ENCODE peak calls at places on chromosomes 2 and 18, in six cellular contexts. Y, M, I, R, L and O are unnamed samples.

GRCh38 chr2:30266051-30266621 is 34.8 kb downstream of the LBH start:
- DNase-seq in M (no peak), Y (no peak), R (peak), I (no peak), L (no peak), O (no peak)

GRCh38 chr2:29749041-29749440 is 172.3 kb downstream of the ALK start:
- DNase-seq in L (no peak), I (no peak), Y (no peak), M (no peak), R (no peak), O (no peak)

GRCh38 chr2:10552220-10552870 is 104.2 kb upstream of the ODC1 start:
- DNase-seq in L (no peak), I (no peak), M (no peak), Y (no peak), R (no peak), O (no peak)

GRCh38 chr2:60836491-60836890 is 44.9 kb upstream of the REL start:
- DNase-seq in I (no peak), M (peak), R (no peak), L (no peak), Y (no peak), O (no peak)

GRCh38 chr2:24912986-24913385 is 7.1 kb downstream of the ADCY3 start:
- DNase-seq in R (no peak), L (no peak), Y (no peak), I (no peak), M (no peak), O (no peak)

GRCh38 chr2:240251848-240252190 is 111.4 kb upstream of the OTOS start:
- DNase-seq in M (no peak), Y (no peak), R (no peak), L (no peak), I (no peak), O (no peak)

GRCh38 chr2:53593891-53594585 is 173.6 kb upstream of the CHAC2 start:
- DNase-seq in R (no peak), L (no peak), I (no peak), Y (no peak), M (no peak), O (no peak)

GRCh38 chr2:149038442-149039212 is at the start of gene LYPD6B:
- DNase-seq in L (peak), M (no peak), R (no peak), I (no peak), Y (peak), O (no peak)

GRCh38 chr18:63025251-63025710 is 294.3 kb downstream of the BCL2 start:
- DNase-seq in R (no peak), Y (no peak), I (no peak), L (peak), M (no peak), O (no peak)

GRCh38 chr2:157875720-157876065 is 437 bp downstream of the ACVR1 start:
- DNase-seq in Y (peak), I (peak), M (no peak), L (peak), R (peak), O (no peak)

GRCh38 chr2:9602412-9602811 is 28.4 kb downstream of the YWHAQ start:
- DNase-seq in I (no peak), L (no peak), R (no peak), Y (no peak), M (no peak), O (no peak)

GRCh38 chr2:98514096-98514639 is 69.5 kb downstream of the INPP4A start:
- DNase-seq in L (peak), Y (no peak), R (no peak), M (no peak), I (no peak), O (no peak)

GRCh38 chr18:34959211-34959829 is 81.9 kb upstream of the MAPRE2 start:
- DNase-seq in R (no peak), Y (no peak), L (no peak), M (no peak), I (no peak), O (no peak)

GRCh38 chr2:36013064-36013463 is 342.5 kb upstream of the CRIM1 start:
- DNase-seq in M (no peak), L (no peak), Y (no peak), I (no peak), R (no peak), O (no peak)

GRCh38 chr2:239540174-239540573 is 139.4 kb upstream of the HDAC4 start:
- DNase-seq in L (no peak), I (no peak), R (no peak), M (no peak), Y (no peak), O (no peak)

GRCh38 chr2:207260021-207260420 is 94.3 kb upstream of the KLF7 start:
- DNase-seq in M (no peak), R (no peak), L (no peak), I (no peak), Y (no peak), O (no peak)

GRCh38 chr2:75553961-75554539 is 6.7 kb downstream of the EVA1A start:
- DNase-seq in I (no peak), Y (no peak), L (peak), M (no peak), R (no peak), O (no peak)

GRCh38 chr2:238238766-238239551 is 879 bp downstream of the HES6 start:
- DNase-seq in L (peak), Y (no peak), I (no peak), R (peak), M (peak), O (no peak)

GRCh38 chr2:23475036-23475435 is 90.1 kb downstream of the KLHL29 start:
- DNase-seq in Y (no peak), R (no peak), L (peak), M (no peak), I (no peak), O (no peak)

GRCh38 chr2:208983476-208983875 is 440.4 kb upstream of the MAP2 start:
- DNase-seq in R (no peak), L (no peak), M (no peak), Y (no peak), I (no peak), O (no peak)

GRCh38 chr18:10015941-10016819 is 102.4 kb downstream of the VAPA start:
- DNase-seq in Y (no peak), R (no peak), L (no peak), M (no peak), I (peak), O (no peak)

GRCh38 chr2:198957183-198957582 is 500.6 kb downstream of the SATB2 start:
- DNase-seq in Y (no peak), I (no peak), L (no peak), R (no peak), M (no peak), O (no peak)

GRCh38 chr2:167196461-167197252 is 308.4 kb downstream of the XIRP2 start:
- DNase-seq in Y (no peak), L (peak), R (no peak), M (no peak), I (peak), O (no peak)

GRCh38 chr2:179594268-179595112 is 266.9 kb downstream of the ZNF385B start:
- DNase-seq in M (no peak), R (no peak), L (no peak), I (no peak), Y (no peak), O (no peak)

GRCh38 chr2:144625216-144626010 is 105.5 kb upstream of the ZEB2 start:
- DNase-seq in Y (no peak), R (no peak), M (no peak), L (no peak), I (no peak), O (no peak)

GRCh38 chr2:25025996-25026530 is 15.8 kb upstream of the EFR3B start:
- DNase-seq in I (no peak), R (no peak), M (no peak), Y (no peak), L (no peak), O (no peak)

GRCh38 chr2:161990741-161991140 is 83.3 kb downstream of the DPP4 start:
- DNase-seq in R (no peak), I (no peak), L (no peak), Y (no peak), M (no peak), O (no peak)

GRCh38 chr2:201228912-201229290 is 31.4 kb upstream of the CASP8 start:
- DNase-seq in I (no peak), M (no peak), R (no peak), Y (no peak), L (no peak), O (no peak)
- H3K27ac ChIP-seq in I (no peak), M (no peak), R (no peak), Y (no peak), L (no peak), O (no peak)

DNA sequence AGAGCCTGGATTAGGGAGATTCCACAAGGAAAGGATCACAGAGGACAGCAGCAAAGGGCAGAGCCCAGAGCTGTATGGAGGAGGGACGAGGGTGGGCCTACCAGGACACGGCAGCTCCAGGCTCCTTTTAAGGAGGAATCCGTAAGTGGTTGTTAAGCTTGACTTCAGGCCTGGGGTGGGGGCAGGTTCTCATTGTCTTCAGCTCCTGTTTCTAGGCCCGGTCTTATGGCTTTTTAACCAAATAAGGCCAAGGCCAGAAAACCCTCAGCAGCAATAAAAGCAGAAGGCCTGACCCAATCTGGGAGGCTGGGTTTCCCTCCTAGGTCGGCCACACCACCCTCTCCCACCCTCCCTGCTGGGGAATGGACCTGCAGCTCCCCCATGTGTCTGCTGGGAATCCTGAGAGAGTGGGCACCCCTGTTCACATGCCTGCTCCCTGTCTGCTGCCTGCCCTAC is 111.2 kb downstream of the PLB1 start:
- DNase-seq in I (no peak), R (no peak), Y (peak), M (no peak), L (peak), O (no peak)
- H3K27ac ChIP-seq in I (no peak), R (no peak), Y (peak), M (no peak), L (no peak), O (no peak)

GRCh38 chr2:85794491-85795121 is 40.8 kb downstream of the ATOH8 start:
- DNase-seq in M (no peak), Y (no peak), R (no peak), I (no peak), L (no peak), O (no peak)
- H3K27ac ChIP-seq in M (no peak), Y (peak), R (no peak), I (peak), L (no peak), O (peak)

GRCh38 chr2:218659258-218659987 is at the start of the genes BCS1L and ZNF142:
- DNase-seq in Y (peak), R (peak), L (peak), M (peak), I (peak), O (peak)

GRCh38 chr2:218662827-218663226 is 3.3 kb downstream of the BCS1L start:
- DNase-seq in L (no peak), I (no peak), Y (no peak), M (no peak), R (no peak), O (no peak)

GRCh38 chr2:218662377-218662776 is 2.9 kb downstream of the BCS1L start:
- DNase-seq in M (no peak), Y (no peak), L (no peak), R (no peak), I (no peak), O (no peak)

GRCh38 chr2:218658671-218659257 is 659 bp downstream of the ZNF142 start:
- DNase-seq in I (no peak), L (peak), M (peak), R (peak), Y (peak), O (peak)

GRCh38 chr2:218659988-218660358 is 490 bp downstream of the BCS1L start:
- DNase-seq in M (no peak), I (no peak), Y (no peak), L (no peak), R (no peak), O (no peak)
- H3K27ac ChIP-seq in M (peak), I (peak), Y (peak), L (no peak), R (peak), O (peak)

GRCh38 chr18:2969695-2970094 is 43.2 kb downstream of the LPIN2 start:
- DNase-seq in M (no peak), I (no peak), L (no peak), R (no peak), Y (no peak), O (no peak)
- H3K27ac ChIP-seq in M (no peak), I (peak), L (no peak), R (peak), Y (no peak), O (no peak)

GRCh38 chr2:41127351-41127750 is 675.5 kb upstream of the SLC8A1 start:
- DNase-seq in Y (no peak), L (no peak), R (no peak), M (no peak), I (no peak), O (no peak)
- H3K27ac ChIP-seq in Y (no peak), L (no peak), R (no peak), M (no peak), I (no peak), O (no peak)

GRCh38 chr2:130882111-130882510 is 45.4 kb downstream of the ARHGEF4 start:
- DNase-seq in Y (no peak), R (no peak), M (no peak), I (no peak), L (no peak), O (no peak)

GRCh38 chr2:130882991-130883390 is 46.3 kb downstream of the ARHGEF4 start:
- DNase-seq in Y (no peak), I (no peak), R (no peak), L (no peak), M (no peak), O (no peak)

GRCh38 chr2:130883520-130883919 is 46.8 kb downstream of the ARHGEF4 start:
- DNase-seq in I (no peak), L (no peak), Y (no peak), R (no peak), M (no peak), O (no peak)

GRCh38 chr2:130884503-130884902 is 47.8 kb downstream of the ARHGEF4 start:
- DNase-seq in M (no peak), R (no peak), L (no peak), I (no peak), Y (no peak), O (no peak)

GRCh38 chr2:130884013-130884412 is 47.3 kb downstream of the ARHGEF4 start:
- DNase-seq in Y (no peak), M (no peak), L (no peak), R (no peak), I (no peak), O (no peak)
- H3K27ac ChIP-seq in Y (no peak), M (no peak), L (no peak), R (no peak), I (no peak), O (no peak)

DNA sequence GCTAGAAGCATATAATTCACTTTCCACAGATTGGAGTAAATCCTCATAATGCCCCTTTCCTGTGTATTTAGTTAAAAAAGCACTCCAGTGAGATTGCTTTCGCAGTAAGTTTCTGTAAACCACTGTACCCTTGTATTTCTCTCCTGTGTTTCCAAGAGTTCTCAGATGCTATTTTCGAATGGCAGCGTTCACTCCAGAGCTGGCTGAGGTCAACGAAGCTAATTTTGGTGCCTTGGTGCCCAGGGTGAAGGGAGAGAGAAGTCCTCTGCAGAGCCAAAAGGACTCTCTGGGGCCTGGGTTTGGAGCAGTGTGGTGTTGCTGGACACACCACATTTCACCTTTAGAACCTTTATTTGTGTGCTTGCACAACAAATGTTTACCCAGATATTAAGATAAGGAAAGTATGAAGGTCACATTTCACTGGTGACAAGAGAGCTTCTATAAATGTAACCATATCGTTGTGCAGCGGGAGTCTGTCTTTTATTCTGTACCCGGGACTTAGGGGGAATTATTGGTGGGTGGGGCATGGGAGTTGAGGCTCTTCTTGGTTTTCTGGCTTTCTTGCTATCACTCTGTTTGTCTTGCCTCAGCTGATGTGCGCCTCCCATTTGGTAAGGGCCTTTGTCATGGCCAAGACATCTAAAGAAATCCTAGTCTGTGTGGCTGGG is 9.9 kb downstream of the EPAS1 start:
- DNase-seq in L (no peak), M (no peak), I (no peak), R (no peak), Y (no peak), O (no peak)
- H3K27ac ChIP-seq in L (no peak), M (no peak), I (peak), R (no peak), Y (peak), O (no peak)

GRCh38 chr2:127388423-127389164 is 819 bp upstream of the MAP3K2 start:
- DNase-seq in I (no peak), R (no peak), L (peak), Y (no peak), M (no peak), O (no peak)
- H3K27ac ChIP-seq in I (peak), R (peak), L (no peak), Y (peak), M (peak), O (peak)